ENCODE peak calls at places on chromosome 3, in seven cellular contexts. Q is transverse colon, I is tibial nerve, E is HepG2, D is K562, J is stomach, H is ovary. O is an unnamed sample.
A peak's percentile ranks its signal among the peaks of the same experiment; 100 is the strongest.

GRCh38 chr3:11391930-11392688 is 119.9 kb downstream of the ATG7 start:
- DNase-seq in I (no peak), E (no peak), H (no peak), J (no peak), D (no peak), Q (no peak), O (no peak)

GRCh38 chr3:15535757-15536156 is 14.3 kb upstream of the COLQ start:
- DNase-seq in I (no peak), E (no peak), D (no peak), H (no peak), Q (no peak), J (no peak), O (no peak)

GRCh38 chr3:72559377-72559776 is 288.9 kb downstream of the SHQ1 start:
- DNase-seq in J (no peak), D (no peak), E (no peak), I (no peak), H (no peak), Q (no peak), O (no peak)

GRCh38 chr3:185317674-185318073 is 45.3 kb upstream of the MAP3K13 start:
- DNase-seq in H (no peak), I (no peak), Q (no peak), D (no peak), E (peak; percentile 66), J (no peak), O (no peak)

GRCh38 chr3:171789759-171790505 is 20.4 kb downstream of the PLD1 start:
- DNase-seq in I (no peak), Q (no peak), J (no peak), E (no peak), D (no peak), H (no peak), O (no peak)

GRCh38 chr3:188673509-188674239 is 498.1 kb upstream of the TPRG1 start:
- DNase-seq in J (no peak), H (no peak), Q (no peak), E (no peak), I (no peak), D (no peak), O (no peak)

GRCh38 chr3:61264281-61264680 is 13.0 kb upstream of the FHIT start:
- DNase-seq in Q (no peak), J (no peak), D (no peak), H (no peak), E (no peak), I (no peak), O (no peak)

GRCh38 chr3:163914567-163914966 is 1163.7 kb downstream of the SI start:
- DNase-seq in Q (no peak), E (no peak), H (no peak), D (no peak), J (no peak), I (no peak), O (no peak)

GRCh38 chr3:153290278-153291015 is 128.4 kb downstream of the RAP2B start:
- DNase-seq in J (no peak), E (no peak), D (peak; percentile 23), H (no peak), I (no peak), Q (no peak), O (no peak)

GRCh38 chr3:194344012-194344411 is 7.1 kb downstream of the CPN2 start:
- DNase-seq in I (peak; percentile 72), H (peak; percentile 87), Q (peak; percentile 80), D (peak; percentile 84), J (peak; percentile 84), E (peak; percentile 30), O (peak; percentile 95)

GRCh38 chr3:197367081-197367780 is 68.8 kb upstream of the DLG1 start:
- DNase-seq in D (no peak), I (no peak), H (no peak), Q (no peak), J (peak; percentile 74), E (peak; percentile 61), O (no peak)

GRCh38 chr3:193903976-193904375 is 232.0 kb upstream of the HES1 start:
- DNase-seq in D (no peak), E (no peak), I (no peak), Q (no peak), J (no peak), H (no peak), O (no peak)

GRCh38 chr3:38544926-38545325 is 48.8 kb downstream of the EXOG start:
- DNase-seq in J (no peak), D (no peak), E (no peak), I (no peak), Q (no peak), H (no peak), O (no peak)

GRCh38 chr3:194685723-194686413 is at the start of gene FAM43A:
- DNase-seq in J (peak; percentile 88), Q (peak; percentile 97), I (peak; percentile 89), E (peak; percentile 73), D (peak; percentile 69), H (peak; percentile 93), O (peak; percentile 99)

GRCh38 chr3:111590096-111590491 is 5.1 kb downstream of the ZBED2 start:
- DNase-seq in E (no peak), H (no peak), J (no peak), I (no peak), D (no peak), Q (no peak), O (no peak)

GRCh38 chr3:15500107-15500724 is 21.3 kb downstream of the COLQ start:
- DNase-seq in I (no peak), D (no peak), J (no peak), E (no peak), Q (no peak), H (no peak), O (no peak)

GRCh38 chr3:56251343-56251945 is 216.8 kb downstream of the ERC2 start:
- DNase-seq in Q (peak; percentile 17), I (no peak), J (peak; percentile 34), E (peak; percentile 18), D (peak; percentile 29), H (no peak), O (no peak)

GRCh38 chr3:158539414-158540014 is 31.5 kb upstream of the MLF1 start:
- DNase-seq in D (peak; percentile 23), J (peak; percentile 34), Q (peak; percentile 24), H (peak; percentile 36), E (peak; percentile 46), I (no peak), O (no peak)

GRCh38 chr3:170128977-170129431 is 52.5 kb downstream of the PHC3 start:
- DNase-seq in Q (no peak), E (no peak), I (no peak), H (no peak), J (no peak), D (peak; percentile 44), O (no peak)

DNA sequence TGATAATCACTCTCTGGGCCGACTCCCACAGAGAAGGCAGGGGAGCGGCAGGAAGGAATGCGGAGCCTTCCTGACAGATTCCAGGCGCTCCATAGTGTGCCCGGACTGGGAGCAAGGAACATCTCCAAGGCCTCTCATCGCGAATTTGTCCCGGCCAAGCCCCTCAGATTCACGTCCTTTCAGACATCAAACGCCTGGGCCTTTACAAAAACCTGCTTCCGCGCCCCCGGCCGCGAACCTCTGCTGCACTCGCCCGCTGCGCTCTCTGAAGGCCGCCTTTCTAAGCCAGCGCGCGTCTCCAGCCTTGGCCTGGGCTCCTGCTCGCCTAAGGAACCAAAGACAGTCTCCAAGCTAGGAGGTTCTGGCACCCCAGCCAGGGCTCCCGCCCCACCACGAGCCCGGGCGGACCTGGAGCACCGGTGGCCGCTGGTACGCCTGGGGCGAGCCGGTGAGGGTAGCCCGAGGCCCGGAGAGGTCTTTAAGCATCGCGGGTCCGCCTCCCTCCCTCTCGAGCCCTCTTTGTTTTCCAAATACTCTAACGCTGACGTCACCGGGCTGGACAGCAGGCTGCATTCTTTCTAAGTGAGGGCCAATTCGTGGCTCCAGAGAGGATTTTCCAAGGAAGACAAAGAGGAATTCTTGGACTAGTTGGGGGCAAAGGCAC is 837 bp downstream of the AMOTL2 start:
- DNase-seq in D (no peak), E (peak; percentile 86), I (peak; percentile 82), J (peak; percentile 85), Q (peak; percentile 78), H (peak; percentile 90), O (peak; percentile 98)
- TF ChIP-seq POLR2A in D (no peak), E (no peak), I (no peak), J (no peak), Q (peak; percentile 39), H (peak; percentile 46), O (peak; percentile 34)

DNA sequence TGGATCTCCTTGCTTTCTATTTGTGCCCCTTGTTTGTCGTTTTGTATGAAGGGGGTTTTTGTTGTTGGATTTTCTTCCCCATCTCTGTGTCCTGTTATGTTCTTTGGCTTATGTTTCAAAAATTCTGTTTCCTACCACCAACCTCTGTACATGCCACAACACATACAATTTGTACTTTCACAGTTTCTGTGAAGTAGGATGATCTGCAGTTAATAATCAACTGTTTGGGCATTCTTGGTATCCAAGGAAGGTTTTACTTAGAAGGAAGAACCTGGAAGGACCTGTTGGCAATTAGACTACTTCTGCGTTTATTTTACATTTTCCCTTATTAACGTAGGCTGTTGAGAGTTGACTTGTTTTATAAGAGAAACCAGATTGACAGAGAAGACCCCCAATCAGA is 8.3 kb downstream of the SETD5 start:
- DNase-seq in J (no peak), I (no peak), H (no peak), Q (no peak), E (no peak), D (no peak), O (no peak)
- H3K4me1 ChIP-seq in J (peaks cover 65% of the 10 kb centered on the region), I (peaks cover 4% of the 10 kb centered on the region), H (peaks cover 21% of the 10 kb centered on the region), Q (peaks cover 90% of the 10 kb centered on the region), E (peaks cover 99% of the 10 kb centered on the region), D (peaks cover 49% of the 10 kb centered on the region), O (peaks cover 83% of the 10 kb centered on the region)

GRCh38 chr3:177536873-177537272 is 339.6 kb upstream of the TBL1XR1 start:
- DNase-seq in D (no peak), I (no peak), Q (no peak), H (no peak), J (no peak), E (no peak), O (no peak)
- TF ChIP-seq EP300 in D (no peak), I (no peak), Q (no peak), H (no peak), J (no peak), E (no peak), O (no peak)

GRCh38 chr3:49723301-49723630 is 485 bp downstream of the GMPPB start:
- DNase-seq in E (peak; percentile 40), Q (peak; percentile 88), H (peak; percentile 65), J (peak; percentile 84), D (peak; percentile 38), I (peak; percentile 23), O (no peak)

GRCh38 chr3:49722896-49723295 is 855 bp downstream of the GMPPB start:
- DNase-seq in H (no peak), E (no peak), I (peak; percentile 10), D (no peak), Q (no peak), J (no peak), O (no peak)

GRCh38 chr3:49724586-49724985 is 835 bp upstream of the GMPPB start:
- DNase-seq in I (no peak), Q (peak; percentile 51), D (peak; percentile 32), E (no peak), J (no peak), H (peak; percentile 51), O (no peak)

GRCh38 chr3:49721861-49722781 is 1.6 kb downstream of the GMPPB start:
- DNase-seq in J (no peak), H (peak; percentile 48), Q (no peak), I (peak; percentile 11), E (no peak), D (no peak), O (no peak)

GRCh38 chr3:49723631-49724551 is at the start of gene GMPPB:
- DNase-seq in I (peak; percentile 94), Q (peak; percentile 98), E (peak; percentile 93), D (peak; percentile 96), J (peak; percentile 98), H (peak; percentile 98), O (peak; percentile 99)
- TF ChIP-seq POLR2A in I (peak; percentile 9), Q (peak; percentile 91), E (peak; percentile 16), D (peak; percentile 73), J (peak; percentile 32), H (peak; percentile 73), O (peak; percentile 68)